ENCODE peak calls at places on chromosomes 6 and 20, in six cellular contexts. W, A, L, R, N and S are unnamed samples.

GRCh38 chr6:125906158-125906998 is 50.2 kb upstream of the HINT3 start:
- DNase-seq in W (peak; percentile 38), A (peak; percentile 48), L (peak; percentile 62), R (peak; percentile 41), N (peak; percentile 61), S (peak; percentile 74)

GRCh38 chr6:27426045-27426620 is 37.6 kb downstream of the ZNF391 start:
- DNase-seq in W (no peak), A (no peak), L (no peak), R (no peak), N (no peak), S (no peak)

GRCh38 chr6:128807577-128807976 is 75.4 kb upstream of the LAMA2 start:
- DNase-seq in W (peak; percentile 55), A (peak; percentile 76), L (peak; percentile 74), R (peak; percentile 64), N (peak; percentile 78), S (peak; percentile 63)

GRCh38 chr6:46078294-46078693 is 51.5 kb upstream of the ENPP4 start:
- DNase-seq in W (no peak), A (no peak), L (no peak), R (no peak), N (no peak), S (no peak)

GRCh38 chr6:135188718-135189117 is 7.6 kb downstream of the MYB start:
- DNase-seq in W (no peak), A (no peak), L (no peak), R (no peak), N (no peak), S (no peak)

GRCh38 chr6:49888742-49889431 is 22.6 kb upstream of the CRISP1 start:
- DNase-seq in W (no peak), A (no peak), L (no peak), R (no peak), N (no peak), S (no peak)

GRCh38 chr20:38255389-38255788 is 5.1 kb downstream of the KIAA1755 start:
- DNase-seq in W (no peak), A (no peak), L (peak; percentile 39), R (peak; percentile 88), N (peak; percentile 30), S (no peak)

GRCh38 chr6:25489399-25489798 is 162.6 kb upstream of the SCGN start:
- DNase-seq in W (no peak), A (no peak), L (no peak), R (no peak), N (no peak), S (no peak)

GRCh38 chr6:48881551-48881950 is 581.5 kb downstream of the MMUT start:
- DNase-seq in W (peak; percentile 24), A (peak; percentile 18), L (no peak), R (peak; percentile 0), N (peak; percentile 37), S (no peak)

GRCh38 chr20:54560357-54560756 is 85.0 kb downstream of the DOK5 start:
- DNase-seq in W (no peak), A (no peak), L (peak; percentile 29), R (peak; percentile 22), N (peak; percentile 33), S (no peak)

GRCh38 chr6:6003334-6004146 is 3.2 kb downstream of the NRN1 start:
- DNase-seq in W (no peak), A (no peak), L (no peak), R (peak; percentile 77), N (no peak), S (peak; percentile 76)

GRCh38 chr6:6823568-6824224 is 235.2 kb downstream of the LY86 start:
- DNase-seq in W (no peak), A (no peak), L (no peak), R (no peak), N (no peak), S (no peak)

GRCh38 chr6:38114976-38115632 is 295.6 kb downstream of the ZFAND3 start:
- DNase-seq in W (no peak), A (no peak), L (no peak), R (no peak), N (no peak), S (no peak)